ENCODE peak calls at places on chromosome 17, in nine cellular contexts. Z, Q, A, L, X, Y, E, R and P are unnamed samples.

GRCh38 chr17:74083321-74083720 is 120.2 kb upstream of the RPL38 start:
- DNase-seq in E (no peak), R (no peak), X (no peak), A (no peak), Z (no peak), Q (no peak), Y (no peak), L (no peak), P (no peak)

GRCh38 chr17:50200447-50201225 is 795 bp downstream of the COL1A1 start:
- DNase-seq in E (peak; percentile 90), Y (peak; percentile 93), X (peak; percentile 92), L (peak; percentile 69), Q (peak; percentile 90), Z (peak; percentile 95), R (peak; percentile 96), A (peak; percentile 95), P (no peak)

GRCh38 chr17:37092041-37092440 is 143.3 kb downstream of the AATF start:
- DNase-seq in Q (no peak), A (no peak), L (no peak), X (peak; percentile 42), E (no peak), Z (no peak), R (no peak), Y (no peak), P (no peak)

GRCh38 chr17:41734139-41734948 is at the start of gene HAP1:
- DNase-seq in L (no peak), X (no peak), E (no peak), Y (peak; percentile 65), Q (peak; percentile 76), A (peak; percentile 76), R (peak; percentile 81), Z (peak; percentile 83), P (no peak)

GRCh38 chr17:44688200-44688599 is 1.4 kb downstream of the CCDC43 start:
- DNase-seq in L (no peak), Z (no peak), X (no peak), E (no peak), R (no peak), Q (no peak), Y (no peak), A (no peak), P (no peak)

GRCh38 chr17:65064452-65065019 is 8.0 kb upstream of the GNA13 start:
- DNase-seq in E (no peak), L (no peak), Z (no peak), X (no peak), R (no peak), Q (peak; percentile 86), Y (no peak), A (no peak), P (peak; percentile 61)

GRCh38 chr17:50596191-50597037 is 35.9 kb downstream of the CACNA1G start:
- DNase-seq in L (no peak), Y (no peak), R (no peak), A (peak; percentile 91), E (no peak), Z (peak; percentile 69), Q (no peak), X (peak; percentile 50), P (no peak)

GRCh38 chr17:65323055-65323454 is 185.9 kb downstream of the RGS9 start:
- DNase-seq in Z (no peak), R (no peak), E (no peak), X (no peak), Y (no peak), L (no peak), Q (peak; percentile 20), A (peak; percentile 52), P (no peak)

GRCh38 chr17:82787081-82787848 is 35.4 kb downstream of the TBCD start:
- DNase-seq in Q (no peak), E (no peak), Y (no peak), R (no peak), Z (peak; percentile 69), A (no peak), X (no peak), L (no peak), P (no peak)

GRCh38 chr17:30449480-30449879 is 27.7 kb upstream of the GOSR1 start:
- DNase-seq in Z (no peak), Q (no peak), Y (no peak), L (no peak), X (no peak), A (no peak), E (no peak), R (no peak), P (no peak)

GRCh38 chr17:78075545-78075944 is 53.0 kb downstream of the TMC6 start:
- DNase-seq in Y (no peak), E (no peak), L (no peak), Q (no peak), R (no peak), X (no peak), Z (no peak), A (no peak), P (no peak)

GRCh38 chr17:76264755-76265623 is at the start of gene UBALD2:
- DNase-seq in E (peak; percentile 99), Y (peak; percentile 100), Q (peak; percentile 100), L (peak; percentile 95), R (peak; percentile 100), X (peak; percentile 99), A (peak; percentile 99), Z (peak; percentile 98), P (peak; percentile 100)

GRCh38 chr17:76263896-76264295 is 1.3 kb upstream of the UBALD2 start:
- DNase-seq in A (no peak), E (no peak), Q (no peak), R (no peak), L (no peak), Y (no peak), X (no peak), Z (no peak), P (no peak)

GRCh38 chr17:76265624-76266243 is 586 bp downstream of the UBALD2 start:
- DNase-seq in Z (peak; percentile 92), R (peak; percentile 94), Y (peak; percentile 69), L (peak; percentile 47), Q (peak; percentile 53), A (peak; percentile 73), E (peak; percentile 67), X (peak; percentile 67), P (no peak)

GRCh38 chr17:76262732-76263344 is 2.3 kb upstream of the UBALD2 start:
- DNase-seq in Q (no peak), R (peak; percentile 80), Z (peak; percentile 82), E (no peak), L (no peak), X (peak; percentile 82), Y (no peak), A (no peak), P (no peak)

GRCh38 chr17:76264425-76264754 is 758 bp upstream of the UBALD2 start:
- DNase-seq in E (no peak), A (no peak), X (no peak), Y (no peak), R (no peak), Q (no peak), L (no peak), Z (no peak), P (no peak)
- H3K4me3 ChIP-seq in E (no peak overlapping the region), A (peak overlapping the region; percentile 29), X (no peak overlapping the region), Y (peak overlapping the region; percentile 77), R (peak overlapping the region; percentile 5), Q (peak overlapping the region; percentile 23), L (peak overlapping the region; percentile 63), Z (no peak overlapping the region), P (no peak overlapping the region)

GRCh38 chr17:75869282-75870141 is 8.9 kb downstream of the TRIM47 start:
- DNase-seq in Q (peak; percentile 57), A (peak; percentile 17), Y (peak; percentile 67), E (no peak), L (no peak), X (peak; percentile 80), R (no peak), Z (no peak), P (no peak)
- H3K27ac ChIP-seq in Q (peak overlapping the region; percentile 66), A (no peak overlapping the region), Y (peak overlapping the region; percentile 90), E (peak overlapping the region; percentile 88), L (no peak overlapping the region), X (peak overlapping the region; percentile 72), R (no peak overlapping the region), Z (peak overlapping the region; percentile 67), P (peak overlapping the region; percentile 91)

GRCh38 chr17:8161289-8162231 is 1.2 kb downstream of the VAMP2 start:
- DNase-seq in A (no peak), Q (no peak), R (peak; percentile 74), Y (no peak), Z (peak; percentile 66), E (no peak), L (no peak), X (no peak), P (no peak)

GRCh38 chr17:8160224-8160577 is 2.5 kb downstream of the VAMP2 start:
- DNase-seq in R (no peak), L (no peak), E (no peak), Y (no peak), X (no peak), Q (no peak), Z (no peak), A (no peak), P (no peak)

GRCh38 chr17:8159459-8160223 is 3.1 kb downstream of the VAMP2 start:
- DNase-seq in R (peak; percentile 49), Q (no peak), E (no peak), A (no peak), X (no peak), Z (no peak), L (no peak), Y (no peak), P (no peak)

GRCh38 chr17:8162232-8162996 is at the start of gene VAMP2:
- DNase-seq in X (peak; percentile 78), Z (peak; percentile 95), L (peak; percentile 80), A (peak; percentile 85), E (peak; percentile 75), R (peak; percentile 96), Q (peak; percentile 74), Y (peak; percentile 78), P (no peak)

GRCh38 chr17:8160741-8161221 is 2.0 kb downstream of the VAMP2 start:
- DNase-seq in Q (no peak), Y (no peak), R (peak; percentile 27), A (no peak), Z (no peak), X (no peak), L (no peak), E (no peak), P (no peak)
- H3K4me3 ChIP-seq in Q (no peak overlapping the region), Y (no peak overlapping the region), R (peak overlapping the region; percentile 86), A (no peak overlapping the region), Z (peak overlapping the region; percentile 99), X (no peak overlapping the region), L (peak overlapping the region; percentile 82), E (no peak overlapping the region), P (peak overlapping the region; percentile 7)

GRCh38 chr17:31877911-31878702 is 19.1 kb upstream of the COPRS start:
- DNase-seq in R (no peak), Z (no peak), A (no peak), L (no peak), Q (no peak), Y (no peak), X (no peak), E (no peak), P (no peak)

GRCh38 chr17:31880311-31880710 is 21.2 kb downstream of the UTP6 start:
- DNase-seq in A (no peak), X (no peak), L (no peak), Y (no peak), E (no peak), R (no peak), Q (no peak), Z (no peak), P (no peak)

GRCh38 chr17:31877341-31877740 is 18.3 kb upstream of the COPRS start:
- DNase-seq in Q (no peak), L (no peak), Z (no peak), A (no peak), X (no peak), R (no peak), Y (no peak), E (no peak), P (no peak)

GRCh38 chr17:31878703-31879073 is 19.6 kb upstream of the COPRS start:
- DNase-seq in Z (no peak), X (no peak), L (no peak), Q (no peak), A (no peak), Y (no peak), R (no peak), E (no peak), P (no peak)

GRCh38 chr17:31882571-31882970 is 18.9 kb downstream of the UTP6 start:
- DNase-seq in R (no peak), Z (no peak), A (no peak), X (no peak), Y (no peak), L (no peak), E (no peak), Q (no peak), P (no peak)
- H3K27ac ChIP-seq in R (no peak overlapping the region), Z (no peak overlapping the region), A (no peak overlapping the region), X (no peak overlapping the region), Y (no peak overlapping the region), L (no peak overlapping the region), E (no peak overlapping the region), Q (no peak overlapping the region), P (no peak overlapping the region)